ENCODE peak calls at places on chromosomes 5 and 9, in six cellular contexts. C is stimulated activated CD4-positive, alpha-beta T cell treated with anti-CD3 and anti-CD28 coated beads, TNF-alpha, amount 100 ng/mL, for 24 hours; B is T-helper 2 cell; I is retina; R is activated CD8-positive, alpha-beta memory T cell treated with anti-CD3 and anti-CD28 coated beads, Interleukin-2, amount 50 U/mL, for 48 hours; E is progenitor cell of endocrine pancreas. Q is an unnamed sample.

GRCh38 chr5:146722361-146722779 is 156.2 kb downstream of the PPP2R2B start:
- DNase-seq in C (no peak), B (no peak), I (no peak), R (no peak), E (no peak), Q (no peak)

GRCh38 chr9:122076117-122076516 is 17.0 kb downstream of the TTLL11 start:
- DNase-seq in C (no peak), B (no peak), I (no peak), R (no peak), E (no peak), Q (no peak)

GRCh38 chr5:69431424-69432303 is 16.7 kb downstream of the MARVELD2 start:
- DNase-seq in C (no peak), B (no peak), I (no peak), R (no peak), E (no peak), Q (no peak)

GRCh38 chr9:132609829-132610228 is 27.4 kb downstream of the BARHL1 start:
- DNase-seq in C (no peak), B (no peak), I (no peak), R (no peak), E (no peak), Q (no peak)

GRCh38 chr5:3382782-3383181 is 212.8 kb upstream of the IRX1 start:
- DNase-seq in C (no peak), B (no peak), I (no peak), R (no peak), E (no peak), Q (no peak)

GRCh38 chr5:159774476-159775031 is 141.7 kb upstream of the ADRA1B start:
- DNase-seq in C (no peak), B (no peak), I (no peak), R (no peak), E (no peak), Q (no peak)

GRCh38 chr5:160054831-160055230 is 45.9 kb downstream of the TTC1 start:
- DNase-seq in C (no peak), B (no peak), I (no peak), R (no peak), E (no peak), Q (no peak)

GRCh38 chr5:154521756-154522155 is 43.7 kb upstream of the HAND1 start:
- DNase-seq in C (no peak), B (no peak), I (no peak), R (no peak), E (no peak), Q (no peak)

GRCh38 chr9:103707181-103707580 is 386.9 kb upstream of the SMC2 start:
- DNase-seq in C (no peak), B (no peak), I (no peak), R (no peak), E (no peak), Q (no peak)

GRCh38 chr5:1786621-1787471 is 12.8 kb downstream of the MRPL36 start:
- DNase-seq in C (no peak), B (no peak), I (no peak), R (no peak), E (no peak), Q (no peak)

Q was measured in HAP-1.